ENCODE peak calls at places on chromosomes 12 and 14, in ten cellular contexts. A is NCI-H1092, C is RPMI7951, E is pancreas, S is fibroblast of mammary gland, Z is OCI-M1, J is dorsolateral prefrontal cortex, O is brain microvascular endothelial cell, N is COR-L47, W is GM06990. Q is an unnamed sample.

GRCh38 chr14:69943084-69943797 is 64.0 kb downstream of the SMOC1 start:
- DNase-seq in S (no peak), E (peak), W (no peak), Z (no peak), N (no peak), A (no peak), C (no peak), J (no peak), O (no peak), Q (no peak)

GRCh38 chr14:92352158-92352985 is 29.4 kb downstream of the SLC24A4 start:
- DNase-seq in S (peak), A (no peak), O (peak), E (no peak), N (peak), C (no peak), J (no peak), Z (peak), W (no peak), Q (no peak)

GRCh38 chr12:25752910-25753309 is 199.8 kb upstream of the LMNTD1 start:
- DNase-seq in E (no peak), A (no peak), W (no peak), O (no peak), N (no peak), S (no peak), Z (no peak), C (no peak), J (no peak), Q (no peak)

GRCh38 chr12:107145397-107145796 is 52.0 kb upstream of the CRY1 start:
- DNase-seq in C (peak), S (peak), W (no peak), Z (no peak), J (no peak), E (no peak), O (peak), A (no peak), N (no peak), Q (no peak)

GRCh38 chr14:71103662-71104484 is 196.6 kb downstream of the PCNX1 start:
- DNase-seq in S (peak), C (peak), E (no peak), W (no peak), N (peak), O (peak), Z (peak), J (no peak), A (peak), Q (no peak)

GRCh38 chr14:76396714-76397187 is 20.8 kb downstream of the ESRRB start:
- DNase-seq in N (no peak), Z (no peak), C (peak), E (no peak), S (no peak), O (no peak), A (no peak), J (no peak), W (no peak), Q (no peak)

GRCh38 chr12:77537648-77538047 is 293.0 kb upstream of the NAV3 start:
- DNase-seq in W (no peak), A (no peak), C (no peak), E (no peak), O (no peak), S (peak), J (no peak), Z (no peak), N (no peak), Q (no peak)

GRCh38 chr14:75340921-75341320 is 62.3 kb downstream of the FOS start:
- DNase-seq in Z (no peak), J (peak), A (no peak), O (no peak), S (peak), W (no peak), E (no peak), C (no peak), N (no peak), Q (peak)

GRCh38 chr14:69008411-69008810 is 29.3 kb upstream of the ACTN1 start:
- DNase-seq in C (peak), J (no peak), N (no peak), O (peak), S (no peak), W (no peak), A (no peak), Z (no peak), E (no peak), Q (no peak)

GRCh38 chr12:116916714-116917114 is 6.0 kb downstream of the FBXW8 start:
- DNase-seq in C (peak), E (no peak), J (no peak), N (no peak), O (peak), Z (peak), W (peak), S (peak), A (no peak), Q (peak)

GRCh38 chr12:27779416-27779815 is 617 bp upstream of the KLHL42 start:
- DNase-seq in W (no peak), E (peak), S (peak), N (no peak), A (peak), O (peak), C (peak), J (peak), Z (peak), Q (no peak)

GRCh38 chr14:88904206-88904647 is 79.8 kb downstream of the TTC8 start:
- DNase-seq in Z (no peak), J (no peak), S (no peak), W (no peak), O (no peak), N (no peak), E (no peak), A (no peak), C (no peak), Q (no peak)

GRCh38 chr12:57720606-57721595 is 17.6 kb downstream of the AGAP2 start:
- DNase-seq in Z (no peak), J (no peak), E (no peak), S (no peak), C (no peak), N (no peak), O (no peak), W (no peak), A (no peak), Q (no peak)

GRCh38 chr14:81169711-81170103 is 51.1 kb downstream of the GTF2A1 start:
- DNase-seq in W (no peak), N (no peak), S (peak), E (peak), A (no peak), J (peak), O (no peak), Z (no peak), C (no peak), Q (peak)

GRCh38 chr12:20383612-20384011 is 15.3 kb downstream of the PDE3A start:
- DNase-seq in S (no peak), J (no peak), N (no peak), C (no peak), Z (peak), A (no peak), O (no peak), W (no peak), E (no peak), Q (no peak)

GRCh38 chr12:118704517-118704916 is 276.8 kb upstream of the SRRM4 start:
- DNase-seq in J (no peak), Z (no peak), A (no peak), S (no peak), O (no peak), E (no peak), N (no peak), W (no peak), C (no peak), Q (no peak)

GRCh38 chr14:79629372-79629771 is 581.9 kb downstream of the DIO2 start:
- DNase-seq in E (no peak), N (no peak), A (no peak), C (no peak), O (no peak), S (no peak), W (no peak), J (no peak), Z (no peak), Q (no peak)

GRCh38 chr12:89947437-89948265 is 239.0 kb upstream of the ATP2B1 start:
- DNase-seq in O (peak), A (peak), J (no peak), S (peak), Z (no peak), E (no peak), N (no peak), W (no peak), C (peak), Q (no peak)

GRCh38 chr12:40689576-40689975 is 2.7 kb upstream of the CNTN1 start:
- DNase-seq in N (no peak), J (no peak), Z (no peak), C (no peak), E (no peak), A (no peak), O (no peak), W (no peak), S (no peak), Q (no peak)

GRCh38 chr14:100894416-100894815 is 9.1 kb downstream of the RTL1 start:
- DNase-seq in Z (no peak), S (no peak), W (no peak), N (no peak), J (no peak), C (no peak), E (no peak), O (no peak), A (no peak), Q (no peak)

GRCh38 chr12:52181757-52182156 is 10.1 kb downstream of the KRT80 start:
- DNase-seq in E (no peak), J (no peak), A (peak), Z (no peak), O (peak), N (peak), S (peak), C (peak), W (no peak), Q (no peak)

GRCh38 chr12:106342397-106343212 is 14.9 kb upstream of the POLR3B start:
- DNase-seq in Z (peak), N (no peak), J (no peak), E (peak), A (no peak), C (peak), W (no peak), S (peak), O (peak), Q (peak)

GRCh38 chr12:46401703-46402102 is 29.1 kb upstream of the SLC38A2 start:
- DNase-seq in W (no peak), A (no peak), Z (no peak), S (peak), E (peak), J (no peak), C (peak), O (peak), N (no peak), Q (no peak)

GRCh38 chr12:3117144-3117581 is 40.0 kb downstream of the TSPAN9 start:
- DNase-seq in A (no peak), Z (no peak), O (peak), N (no peak), S (peak), E (no peak), J (no peak), W (no peak), C (peak), Q (no peak)

GRCh38 chr14:100155049-100155621 is 4.3 kb downstream of the DEGS2 start:
- DNase-seq in E (no peak), N (no peak), O (no peak), J (no peak), W (no peak), Z (peak), C (no peak), A (no peak), S (peak), Q (no peak)

GRCh38 chr14:74952697-74953484 is 2.5 kb downstream of the PGF start:
- DNase-seq in W (no peak), S (no peak), J (no peak), Z (no peak), A (no peak), N (no peak), C (no peak), O (no peak), E (no peak), Q (no peak)

GRCh38 chr12:14547571-14547970 is 20.1 kb downstream of the PLBD1 start:
- DNase-seq in S (no peak), W (no peak), N (no peak), A (no peak), C (no peak), E (no peak), O (no peak), Z (no peak), J (no peak), Q (no peak)

GRCh38 chr12:122354958-122355641 is 67.4 kb downstream of the CLIP1 start:
- DNase-seq in W (no peak), E (no peak), Z (no peak), N (no peak), O (no peak), A (no peak), C (no peak), S (no peak), J (peak), Q (no peak)

GRCh38 chr14:68659021-68659931 is 133.6 kb downstream of the ZFP36L1 start:
- DNase-seq in E (no peak), Z (no peak), W (no peak), O (no peak), C (no peak), A (no peak), N (no peak), J (no peak), S (peak), Q (no peak)

GRCh38 chr12:109530301-109530685 is 43.0 kb downstream of the MMAB start:
- DNase-seq in E (no peak), O (no peak), J (no peak), C (no peak), Z (no peak), S (no peak), W (no peak), N (no peak), A (no peak), Q (no peak)

GRCh38 chr14:68518180-68518579 is 274.7 kb downstream of the ZFP36L1 start:
- DNase-seq in N (no peak), J (no peak), C (no peak), A (no peak), Z (no peak), W (no peak), O (no peak), S (no peak), E (peak), Q (no peak)

GRCh38 chr12:102966200-102966941 is 8.9 kb downstream of the ASCL1 start:
- DNase-seq in O (no peak), C (no peak), A (no peak), S (no peak), E (no peak), Z (no peak), W (no peak), N (no peak), J (no peak), Q (no peak)

GRCh38 chr12:117334855-117335587 is 26.4 kb downstream of the NOS1 start:
- DNase-seq in E (no peak), N (no peak), J (no peak), S (no peak), W (no peak), C (peak), A (no peak), Z (no peak), O (no peak), Q (no peak)

GRCh38 chr14:24576178-24576577 is at the start of gene CTSG:
- DNase-seq in W (no peak), C (no peak), A (no peak), N (no peak), J (no peak), Z (no peak), E (no peak), O (no peak), S (no peak), Q (no peak)

Q was measured in lung.